ENCODE peak calls at places on chromosomes 3 and 15, in seven cellular contexts. One of them, this sample, is unnamed.
A peak's percentile ranks its signal among the peaks of the same experiment; 100 is the strongest.

GRCh38 chr15:31402511-31403056 is 75.9 kb downstream of the KLF13 start:
- DNase-seq in SK-N-SH: peak; percentile 74
- DNase-seq in HepG2: no peak
- DNase-seq in HCT116: no peak
- DNase-seq in GM12878: no peak
- DNase-seq in K562: no peak
- DNase-seq in H1: no peak
- DNase-seq in this sample: no peak

GRCh38 chr3:194076486-194076885 is 59.5 kb upstream of the HES1 start:
- DNase-seq in SK-N-SH: no peak
- DNase-seq in HepG2: no peak
- DNase-seq in HCT116: no peak
- DNase-seq in GM12878: no peak
- DNase-seq in K562: no peak
- DNase-seq in H1: no peak
- DNase-seq in this sample: no peak

GRCh38 chr15:68599153-68599545 is 20.4 kb downstream of the CORO2B start:
- DNase-seq in SK-N-SH: no peak
- DNase-seq in HepG2: no peak
- DNase-seq in HCT116: no peak
- DNase-seq in GM12878: no peak
- DNase-seq in K562: no peak
- DNase-seq in H1: no peak
- DNase-seq in this sample: no peak

GRCh38 chr3:48423241-48423882 is 6.5 kb downstream of the PLXNB1 start:
- DNase-seq in SK-N-SH: no peak
- DNase-seq in HepG2: no peak
- DNase-seq in HCT116: no peak
- DNase-seq in GM12878: no peak
- DNase-seq in K562: no peak
- DNase-seq in H1: no peak
- DNase-seq in this sample: no peak

GRCh38 chr3:55629432-55629831 is 142.3 kb upstream of the WNT5A start:
- DNase-seq in SK-N-SH: no peak
- DNase-seq in HepG2: no peak
- DNase-seq in HCT116: no peak
- DNase-seq in GM12878: no peak
- DNase-seq in K562: no peak
- DNase-seq in H1: no peak
- DNase-seq in this sample: no peak

GRCh38 chr3:117977504-117978228 is 1057.0 kb downstream of the IGSF11 start:
- DNase-seq in SK-N-SH: no peak
- DNase-seq in HepG2: no peak
- DNase-seq in HCT116: no peak
- DNase-seq in GM12878: no peak
- DNase-seq in K562: no peak
- DNase-seq in H1: no peak
- DNase-seq in this sample: no peak

GRCh38 chr15:40339621-40339945 is 1.2 kb downstream of the CCDC9B start:
- DNase-seq in SK-N-SH: peak; percentile 66
- DNase-seq in HepG2: no peak
- DNase-seq in HCT116: no peak
- DNase-seq in GM12878: no peak
- DNase-seq in K562: no peak
- DNase-seq in H1: peak; percentile 54
- DNase-seq in this sample: no peak

GRCh38 chr3:162338514-162338913 is 841.9 kb downstream of the OTOL1 start:
- DNase-seq in SK-N-SH: no peak
- DNase-seq in HepG2: no peak
- DNase-seq in HCT116: no peak
- DNase-seq in GM12878: no peak
- DNase-seq in K562: no peak
- DNase-seq in H1: no peak
- DNase-seq in this sample: no peak

GRCh38 chr3:99858461-99858860 is 40.8 kb downstream of the CMSS1 start:
- DNase-seq in SK-N-SH: no peak
- DNase-seq in HepG2: no peak
- DNase-seq in HCT116: no peak
- DNase-seq in GM12878: no peak
- DNase-seq in K562: no peak
- DNase-seq in H1: no peak
- DNase-seq in this sample: no peak

GRCh38 chr3:153961498-153961897 is 159.7 kb upstream of the ARHGEF26 start:
- DNase-seq in SK-N-SH: no peak
- DNase-seq in HepG2: no peak
- DNase-seq in HCT116: no peak
- DNase-seq in GM12878: no peak
- DNase-seq in K562: no peak
- DNase-seq in H1: no peak
- DNase-seq in this sample: no peak

DNA sequence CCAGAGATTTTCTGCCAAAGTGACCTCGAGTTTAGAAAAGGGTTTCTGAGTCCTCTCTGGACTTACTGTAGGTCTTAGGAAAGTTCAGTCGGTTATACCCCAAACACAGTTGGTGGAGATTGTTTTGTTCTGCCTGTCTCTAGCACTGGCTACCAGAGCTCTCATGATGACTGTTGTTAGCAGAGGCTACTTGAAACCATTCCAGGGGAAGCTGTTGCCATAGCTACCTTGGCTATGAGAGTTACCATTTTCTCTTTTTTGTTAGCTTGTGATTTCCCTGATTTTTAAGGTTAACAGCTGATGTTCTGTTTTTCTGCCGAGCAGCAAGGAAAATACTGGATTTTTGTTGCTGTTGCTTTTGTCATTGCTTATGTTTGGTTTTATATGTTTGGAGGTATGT is 26.7 kb downstream of the ABHD2 start:
- DNase-seq in SK-N-SH: peak; percentile 30
- DNase-seq in HepG2: no peak
- DNase-seq in HCT116: no peak
- DNase-seq in GM12878: no peak
- DNase-seq in K562: no peak
- DNase-seq in H1: no peak
- DNase-seq in this sample: peak; percentile 53
- TF ChIP-seq JUND in SK-N-SH: no peak
- TF ChIP-seq JUND in HepG2: no peak
- TF ChIP-seq JUND in HCT116: no peak
- TF ChIP-seq JUND in GM12878: no peak
- TF ChIP-seq JUND in K562: no peak
- TF ChIP-seq JUND in H1: no peak
- TF ChIP-seq JUND in this sample: no peak

GRCh38 chr3:169541528-169541927 is 122.0 kb downstream of the MECOM start:
- DNase-seq in SK-N-SH: no peak
- DNase-seq in HepG2: no peak
- DNase-seq in HCT116: no peak
- DNase-seq in GM12878: no peak
- DNase-seq in K562: no peak
- DNase-seq in H1: no peak
- DNase-seq in this sample: no peak
- TF ChIP-seq JUND in SK-N-SH: no peak
- TF ChIP-seq JUND in HepG2: no peak
- TF ChIP-seq JUND in HCT116: no peak
- TF ChIP-seq JUND in GM12878: no peak
- TF ChIP-seq JUND in K562: no peak
- TF ChIP-seq JUND in H1: no peak
- TF ChIP-seq JUND in this sample: no peak

GRCh38 chr3:66609660-66610547 is 109.1 kb upstream of the LRIG1 start:
- DNase-seq in SK-N-SH: peak; percentile 10
- DNase-seq in HepG2: no peak
- DNase-seq in HCT116: no peak
- DNase-seq in GM12878: no peak
- DNase-seq in K562: no peak
- DNase-seq in H1: peak; percentile 77
- DNase-seq in this sample: peak; percentile 62
- TF ChIP-seq JUND in SK-N-SH: no peak
- TF ChIP-seq JUND in HepG2: no peak
- TF ChIP-seq JUND in HCT116: no peak
- TF ChIP-seq JUND in GM12878: no peak
- TF ChIP-seq JUND in K562: no peak
- TF ChIP-seq JUND in H1: no peak
- TF ChIP-seq JUND in this sample: no peak

GRCh38 chr3:147113293-147114045 is 292.9 kb downstream of the ZIC4 start:
- DNase-seq in SK-N-SH: no peak
- DNase-seq in HepG2: no peak
- DNase-seq in HCT116: no peak
- DNase-seq in GM12878: no peak
- DNase-seq in K562: no peak
- DNase-seq in H1: no peak
- DNase-seq in this sample: no peak
- TF ChIP-seq JUND in SK-N-SH: peak; percentile 54
- TF ChIP-seq JUND in HepG2: no peak
- TF ChIP-seq JUND in HCT116: peak; percentile 26
- TF ChIP-seq JUND in GM12878: no peak
- TF ChIP-seq JUND in K562: no peak
- TF ChIP-seq JUND in H1: no peak
- TF ChIP-seq JUND in this sample: no peak

GRCh38 chr3:104755791-104756190 is 610.9 kb upstream of the ALCAM start:
- DNase-seq in SK-N-SH: no peak
- DNase-seq in HepG2: no peak
- DNase-seq in HCT116: no peak
- DNase-seq in GM12878: no peak
- DNase-seq in K562: no peak
- DNase-seq in H1: no peak
- DNase-seq in this sample: no peak
- TF ChIP-seq JUND in SK-N-SH: no peak
- TF ChIP-seq JUND in HepG2: no peak
- TF ChIP-seq JUND in HCT116: no peak
- TF ChIP-seq JUND in GM12878: no peak
- TF ChIP-seq JUND in K562: no peak
- TF ChIP-seq JUND in H1: no peak
- TF ChIP-seq JUND in this sample: no peak

DNA sequence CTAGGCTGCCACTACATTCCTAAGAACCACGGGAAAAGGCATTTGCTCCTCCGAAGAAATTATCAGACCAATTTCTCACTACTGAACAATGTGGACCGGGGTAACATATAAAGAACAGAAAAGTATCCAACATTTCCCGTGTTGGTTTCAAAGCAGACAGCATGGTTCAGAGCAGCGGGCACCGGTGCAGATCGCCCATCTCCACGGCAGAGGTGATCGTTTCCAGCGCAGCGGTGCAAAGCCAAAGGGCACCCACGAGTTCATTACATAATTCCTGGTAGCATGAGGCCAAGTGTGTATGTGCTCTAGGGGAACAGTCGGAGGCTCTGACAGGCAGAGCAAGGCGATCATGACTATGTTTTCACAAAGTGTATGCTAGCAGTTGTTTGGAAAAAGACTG is 13.2 kb downstream of the GRK7 start:
- DNase-seq in SK-N-SH: no peak
- DNase-seq in HepG2: no peak
- DNase-seq in HCT116: no peak
- DNase-seq in GM12878: no peak
- DNase-seq in K562: no peak
- DNase-seq in H1: no peak
- DNase-seq in this sample: no peak
- TF ChIP-seq JUND in SK-N-SH: no peak
- TF ChIP-seq JUND in HepG2: no peak
- TF ChIP-seq JUND in HCT116: no peak
- TF ChIP-seq JUND in GM12878: no peak
- TF ChIP-seq JUND in K562: no peak
- TF ChIP-seq JUND in H1: no peak
- TF ChIP-seq JUND in this sample: no peak

GRCh38 chr15:38533416-38533915 is 31.1 kb downstream of the RASGRP1 start:
- DNase-seq in SK-N-SH: no peak
- DNase-seq in HepG2: no peak
- DNase-seq in HCT116: no peak
- DNase-seq in GM12878: no peak
- DNase-seq in K562: no peak
- DNase-seq in H1: no peak
- DNase-seq in this sample: no peak
- TF ChIP-seq JUND in SK-N-SH: no peak
- TF ChIP-seq JUND in HepG2: no peak
- TF ChIP-seq JUND in HCT116: no peak
- TF ChIP-seq JUND in GM12878: no peak
- TF ChIP-seq JUND in K562: no peak
- TF ChIP-seq JUND in H1: no peak
- TF ChIP-seq JUND in this sample: no peak

DNA sequence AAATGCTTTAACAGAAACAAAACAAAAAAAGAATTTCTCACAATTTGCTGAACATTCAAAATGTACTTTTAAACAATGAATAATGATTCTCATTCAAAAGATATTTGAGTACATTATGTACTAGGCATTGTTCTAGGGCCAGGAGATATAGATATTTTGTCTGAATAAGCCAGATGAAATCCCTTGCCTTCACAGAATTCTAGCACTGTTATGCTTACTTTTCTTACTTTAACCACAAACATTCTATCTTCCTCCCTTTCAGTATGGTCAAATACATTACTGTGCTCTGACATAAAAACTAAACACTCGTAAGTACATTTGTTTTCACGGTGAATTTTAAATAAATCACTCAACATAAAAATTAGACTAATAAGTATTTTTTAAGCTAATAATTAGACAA is 116.7 kb downstream of the ADAM10 start:
- DNase-seq in SK-N-SH: no peak
- DNase-seq in HepG2: no peak
- DNase-seq in HCT116: no peak
- DNase-seq in GM12878: no peak
- DNase-seq in K562: no peak
- DNase-seq in H1: no peak
- DNase-seq in this sample: no peak
- TF ChIP-seq JUND in SK-N-SH: no peak
- TF ChIP-seq JUND in HepG2: no peak
- TF ChIP-seq JUND in HCT116: no peak
- TF ChIP-seq JUND in GM12878: no peak
- TF ChIP-seq JUND in K562: no peak
- TF ChIP-seq JUND in H1: no peak
- TF ChIP-seq JUND in this sample: no peak

DNA sequence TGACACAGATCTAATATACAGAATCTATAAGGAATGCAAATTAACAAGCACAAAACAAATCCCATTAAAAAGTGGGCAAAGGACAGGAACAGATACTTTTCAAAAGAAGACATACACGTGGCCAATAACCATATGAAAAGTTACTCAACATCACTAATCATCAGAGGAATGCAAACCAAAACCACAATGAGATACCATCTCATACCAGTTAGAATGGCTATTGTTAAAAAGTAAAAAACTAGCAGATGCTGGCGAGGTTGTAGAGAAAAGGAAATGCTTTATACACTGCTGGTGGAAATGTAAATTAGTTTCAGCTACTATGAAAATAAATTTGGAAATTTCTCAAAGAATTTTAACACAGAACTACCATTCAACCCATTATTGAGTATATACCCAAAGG is 50.7 kb downstream of the ADAMTS17 start:
- DNase-seq in SK-N-SH: no peak
- DNase-seq in HepG2: no peak
- DNase-seq in HCT116: no peak
- DNase-seq in GM12878: no peak
- DNase-seq in K562: no peak
- DNase-seq in H1: no peak
- DNase-seq in this sample: peak; percentile 20
- TF ChIP-seq JUND in SK-N-SH: no peak
- TF ChIP-seq JUND in HepG2: no peak
- TF ChIP-seq JUND in HCT116: no peak
- TF ChIP-seq JUND in GM12878: no peak
- TF ChIP-seq JUND in K562: no peak
- TF ChIP-seq JUND in H1: no peak
- TF ChIP-seq JUND in this sample: no peak

GRCh38 chr15:73952913-73953750 is 26.9 kb downstream of the LOXL1 start:
- DNase-seq in SK-N-SH: peak; percentile 13
- DNase-seq in HepG2: no peak
- DNase-seq in HCT116: no peak
- DNase-seq in GM12878: no peak
- DNase-seq in K562: no peak
- DNase-seq in H1: no peak
- DNase-seq in this sample: no peak
- TF ChIP-seq JUND in SK-N-SH: no peak
- TF ChIP-seq JUND in HepG2: no peak
- TF ChIP-seq JUND in HCT116: no peak
- TF ChIP-seq JUND in GM12878: no peak
- TF ChIP-seq JUND in K562: no peak
- TF ChIP-seq JUND in H1: no peak
- TF ChIP-seq JUND in this sample: no peak

This sample was measured in T47D.